ENCODE peak calls at places on chromosomes 11 and 22, in four cellular contexts. B, G, O and H are unnamed samples.

GRCh38 chr22:29268511-29269229 is 602 bp downstream of the EWSR1 start:
- DNase-seq in O (peak; percentile 1), G (peak; percentile 61), B (peak; percentile 73), H (peak; percentile 64)

GRCh38 chr22:30968015-30968923 is at the start of gene MORC2:
- DNase-seq in G (peak; percentile 63), B (peak; percentile 70), O (no peak), H (peak; percentile 63)

GRCh38 chr22:41481131-41481830 is 12.4 kb downstream of the ACO2 start:
- DNase-seq in B (peak; percentile 80), O (no peak), G (no peak), H (no peak)

GRCh38 chr22:23773247-23774113 is 831 bp downstream of the MMP11 start:
- DNase-seq in G (no peak), B (no peak), O (no peak), H (no peak)

GRCh38 chr11:7924526-7924925 is 6.5 kb downstream of the OR10A6 start:
- DNase-seq in G (no peak), B (no peak), O (no peak), H (peak; percentile 57)

GRCh38 chr11:95711162-95711944 is 78.2 kb downstream of the FAM76B start:
- DNase-seq in O (no peak), B (peak; percentile 27), G (no peak), H (no peak)

GRCh38 chr11:17978553-17979287 is 34.1 kb downstream of the SERGEF start:
- DNase-seq in G (peak; percentile 43), B (peak; percentile 65), O (no peak), H (peak; percentile 37)

GRCh38 chr11:62687508-62688396 is 1.6 kb downstream of the LRRN4CL start:
- DNase-seq in B (no peak), O (no peak), G (no peak), H (no peak)

GRCh38 chr11:44614281-44614680 is 48.8 kb downstream of the CD82 start:
- DNase-seq in G (no peak), B (no peak), O (no peak), H (no peak)

GRCh38 chr11:1637628-1638027 is 8.1 kb downstream of the KRTAP5-5 start:
- DNase-seq in B (no peak), O (no peak), G (no peak), H (no peak)

GRCh38 chr11:128336203-128336602 is 251.2 kb downstream of the ETS1 start:
- DNase-seq in G (peak; percentile 39), O (no peak), B (peak; percentile 84), H (no peak)

GRCh38 chr11:128482512-128483191 is 104.7 kb downstream of the ETS1 start:
- DNase-seq in G (no peak), O (no peak), B (no peak), H (no peak)

GRCh38 chr11:95266751-95267374 is 35.9 kb upstream of the SESN3 start:
- DNase-seq in O (no peak), B (no peak), G (no peak), H (peak; percentile 5)

GRCh38 chr11:1510928-1511327 is 24.3 kb upstream of the MOB2 start:
- DNase-seq in B (no peak), G (no peak), O (no peak), H (no peak)

GRCh38 chr11:120680322-120680721 is 168.8 kb downstream of the GRIK4 start:
- DNase-seq in G (no peak), O (no peak), B (no peak), H (no peak)

GRCh38 chr11:64234840-64235379 is 526 bp downstream of the VEGFB start:
- DNase-seq in G (peak; percentile 60), B (no peak), O (no peak), H (peak; percentile 69)

GRCh38 chr22:24370426-24370825 is 57.0 kb upstream of the ADORA2A start:
- DNase-seq in O (no peak), B (no peak), G (no peak), H (no peak)

GRCh38 chr22:17552737-17553136 is 10.6 kb upstream of the SLC25A18 start:
- DNase-seq in B (no peak), G (no peak), O (no peak), H (no peak)

GRCh38 chr11:110196241-110196754 is 100.1 kb downstream of the RDX start:
- DNase-seq in G (no peak), O (peak; percentile 38), B (no peak), H (no peak)

GRCh38 chr11:60840711-60841430 is 1.0 kb upstream of the CCDC86 start:
- DNase-seq in B (peak; percentile 25), O (no peak), G (no peak), H (no peak)

GRCh38 chr11:107669156-107669740 is 42.6 kb downstream of the SLN start:
- DNase-seq in O (no peak), G (no peak), B (no peak), H (no peak)

GRCh38 chr22:19714320-19715252 is at the start of gene SEPTIN5:
- DNase-seq in B (no peak), G (no peak), O (no peak), H (no peak)

GRCh38 chr22:37470087-37470445 is 16.1 kb downstream of the MFNG start:
- DNase-seq in B (no peak), O (no peak), G (no peak), H (no peak)

GRCh38 chr22:27990879-27991278 is 71.8 kb upstream of the PITPNB start:
- DNase-seq in B (peak; percentile 34), G (peak; percentile 35), O (peak; percentile 32), H (no peak)

GRCh38 chr11:108512706-108513105 is 14.5 kb upstream of the POGLUT3 start:
- DNase-seq in O (no peak), G (no peak), B (no peak), H (no peak)

GRCh38 chr11:121351089-121351488 is 58.5 kb downstream of the SC5D start:
- DNase-seq in B (no peak), O (no peak), G (no peak), H (no peak)

DNA sequence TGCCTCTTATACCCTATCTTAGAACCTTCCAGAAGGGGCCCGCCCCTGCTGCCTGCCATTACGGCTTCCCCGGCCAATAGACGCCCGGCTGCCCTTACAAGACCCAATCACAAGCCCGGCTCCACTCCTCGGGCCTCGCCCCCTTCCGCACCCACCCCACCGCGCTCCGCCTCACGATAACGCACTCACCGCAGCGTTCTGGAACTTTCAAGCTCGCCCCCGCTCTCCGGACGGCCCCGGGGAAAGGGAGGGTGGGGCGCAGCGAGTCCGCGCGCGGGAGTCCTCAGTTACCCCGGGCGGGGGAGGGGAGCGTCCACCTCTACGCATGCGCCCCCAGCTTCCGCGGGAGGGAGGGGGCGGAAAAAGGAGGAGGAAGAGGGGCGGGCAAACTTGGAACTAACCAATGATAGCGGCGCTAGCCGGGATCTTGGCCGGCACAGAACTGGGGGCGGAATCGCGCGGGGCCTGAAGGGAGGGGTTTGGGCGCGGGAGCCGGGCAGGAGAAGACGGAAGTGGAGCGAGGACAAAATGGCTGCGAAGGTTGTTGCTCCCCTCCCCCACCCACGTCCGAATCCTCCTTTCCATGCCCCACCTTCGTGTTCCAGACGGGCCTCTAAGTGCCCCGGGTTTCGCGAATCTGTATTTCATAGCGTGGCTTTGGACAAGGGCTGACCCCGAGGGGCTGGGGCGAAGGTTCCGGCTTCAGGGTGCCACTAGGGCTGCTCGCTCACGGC is 389 bp upstream of the HSPA8 start:
- DNase-seq in O (peak; percentile 97), B (peak; percentile 100), G (peak; percentile 99), H (peak; percentile 99)
- TF ChIP-seq POLR2A in O (no peak), B (peak; percentile 15), G (no peak), H (no peak)

DNA sequence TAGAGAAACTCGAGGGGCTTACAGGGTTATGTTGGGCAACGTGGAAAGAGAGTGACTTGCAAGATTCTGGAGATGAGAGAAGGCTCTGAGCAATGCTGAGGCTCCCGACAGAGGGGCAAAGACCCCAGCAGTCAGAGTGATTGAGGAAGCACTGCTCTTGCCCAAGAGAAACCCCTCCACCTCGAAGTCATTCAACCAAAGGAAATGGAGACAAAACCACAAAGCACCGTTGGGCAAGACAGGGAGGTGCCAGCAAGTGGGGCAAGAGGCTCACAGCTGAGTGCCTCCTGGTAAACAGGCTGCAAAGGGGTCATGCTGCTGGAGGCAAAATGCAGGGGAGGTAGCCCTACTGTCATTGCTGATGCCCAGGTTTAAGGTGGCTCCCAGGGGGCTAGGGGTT is 17.9 kb upstream of the MYH9 start:
- DNase-seq in B (peak; percentile 44), G (peak; percentile 36), O (no peak), H (no peak)
- H3K4me3 ChIP-seq in B (no peak overlapping the region), G (no peak overlapping the region), O (no peak overlapping the region), H (no peak overlapping the region)

GRCh38 chr22:39177456-39177775 is 24.9 kb upstream of the CBX7 start:
- DNase-seq in G (no peak), B (no peak), O (no peak), H (no peak)
- H3K4me1 ChIP-seq in G (peaks cover 38% of the 10 kb centered on the region), B (peaks cover 52% of the 10 kb centered on the region), O (peaks cover 33% of the 10 kb centered on the region), H (peaks cover 42% of the 10 kb centered on the region)

GRCh38 chr11:130451261-130452019 is 3.0 kb downstream of the ADAMTS15 start:
- DNase-seq in G (peak; percentile 63), B (peak; percentile 26), O (no peak), H (no peak)

GRCh38 chr11:130449246-130449990 is 973 bp downstream of the ADAMTS15 start:
- DNase-seq in G (no peak), B (no peak), O (no peak), H (no peak)

GRCh38 chr11:130449996-130450419 is 1.6 kb downstream of the ADAMTS15 start:
- DNase-seq in O (no peak), B (peak; percentile 51), G (peak; percentile 79), H (peak; percentile 41)

GRCh38 chr11:130448039-130448415 is 418 bp upstream of the ADAMTS15 start:
- DNase-seq in B (no peak), G (no peak), O (no peak), H (no peak)

DNA sequence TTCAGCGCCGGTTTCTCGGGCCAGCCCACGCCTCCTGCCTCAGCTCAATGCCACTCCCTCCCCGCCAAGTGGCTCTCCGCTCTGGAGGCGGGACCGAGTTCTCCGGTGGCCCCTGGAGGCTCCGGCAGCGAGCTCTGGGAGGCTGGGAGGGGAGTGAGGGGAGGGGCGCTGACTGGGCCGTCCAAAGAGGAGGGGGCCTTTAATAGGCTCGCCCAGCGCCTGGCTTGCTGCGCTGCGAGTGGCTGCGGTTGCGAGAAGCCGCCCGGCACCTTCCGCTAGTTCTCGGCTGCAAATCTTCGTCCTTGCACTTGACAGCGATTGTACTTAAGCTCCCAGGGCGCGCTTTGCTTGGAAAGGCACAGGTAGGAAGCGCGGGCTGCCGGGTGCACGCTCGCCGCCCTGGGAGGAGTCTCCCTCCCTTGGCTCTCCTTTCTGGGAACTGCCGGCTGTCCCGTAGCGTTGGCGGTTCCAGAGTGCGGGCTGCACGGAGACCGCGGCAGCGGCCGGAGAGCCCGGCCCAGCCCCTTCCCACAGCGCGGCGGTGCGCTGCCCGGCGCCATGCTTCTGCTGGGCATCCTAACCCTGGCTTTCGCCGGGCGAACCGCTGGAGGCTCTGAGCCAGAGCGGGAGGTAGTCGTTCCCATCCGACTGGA is at the start of gene ADAMTS15:
- DNase-seq in O (peak; percentile 51), B (peak; percentile 77), G (peak; percentile 86), H (peak; percentile 57)
- TF ChIP-seq POLR2A in O (no peak), B (peak; percentile 21), G (no peak), H (no peak)

GRCh38 chr11:6320411-6321207 is at the start of gene CAVIN3:
- DNase-seq in B (peak; percentile 83), G (peak; percentile 70), O (peak; percentile 48), H (peak; percentile 74)
- H3K4me3 ChIP-seq in B (peak within 1 kb of the TSS; percentile 6), G (peak within 1 kb of the TSS; percentile 70), O (peak within 1 kb of the TSS; percentile 49), H (peak within 1 kb of the TSS; percentile 8)

GRCh38 chr11:75334402-75334891 is 17.0 kb downstream of the ARRB1 start:
- DNase-seq in G (no peak), B (no peak), O (no peak), H (no peak)
- H3K4me1 ChIP-seq in G (peaks cover 100% of the 10 kb centered on the region), B (peaks cover 58% of the 10 kb centered on the region), O (peaks cover under 1% of the 10 kb centered on the region), H (peaks cover 49% of the 10 kb centered on the region)

GRCh38 chr11:111977141-111978027 is 40.2 kb downstream of the DIXDC1 start:
- DNase-seq in G (peak; percentile 68), B (peak; percentile 82), O (no peak), H (peak; percentile 70)
- TF ChIP-seq POLR2A in G (no peak), B (peak; percentile 32), O (no peak), H (peak; percentile 23)